ENCODE peak calls at places on chromosomes 2 and 18, in five cellular contexts. One of them, this sample, is unnamed.

GRCh38 chr2:37764739-37765138 is 93.3 kb upstream of the CDC42EP3 start:
- DNase-seq in H9: no peak
- DNase-seq in psoas muscle: no peak
- DNase-seq in brain microvascular endothelial cell: no peak
- DNase-seq in endothelial cell: no peak
- DNase-seq in this sample: no peak

GRCh38 chr18:11909081-11909410 is 929 bp upstream of the MPPE1 start:
- DNase-seq in H9: no peak
- DNase-seq in psoas muscle: no peak
- DNase-seq in endothelial cell: no peak
- DNase-seq in brain microvascular endothelial cell: no peak
- DNase-seq in this sample: no peak

GRCh38 chr2:179917272-179917671 is 55.9 kb upstream of the ZNF385B start:
- DNase-seq in psoas muscle: no peak
- DNase-seq in endothelial cell: no peak
- DNase-seq in H9: no peak
- DNase-seq in brain microvascular endothelial cell: peak; percentile 45
- DNase-seq in this sample: no peak

GRCh38 chr2:11140492-11140891 is 14.8 kb upstream of the SLC66A3 start:
- DNase-seq in brain microvascular endothelial cell: peak; percentile 22
- DNase-seq in H9: no peak
- DNase-seq in endothelial cell: no peak
- DNase-seq in psoas muscle: no peak
- DNase-seq in this sample: no peak

GRCh38 chr2:85605406-85606115 is 3.1 kb upstream of the TMEM150A start:
- DNase-seq in endothelial cell: no peak
- DNase-seq in psoas muscle: no peak
- DNase-seq in brain microvascular endothelial cell: peak; percentile 94
- DNase-seq in H9: no peak
- DNase-seq in this sample: no peak

GRCh38 chr2:18402888-18403287 is 157.6 kb downstream of the RDH14 start:
- DNase-seq in H9: no peak
- DNase-seq in psoas muscle: no peak
- DNase-seq in endothelial cell: no peak
- DNase-seq in brain microvascular endothelial cell: no peak
- DNase-seq in this sample: no peak

GRCh38 chr18:55351220-55351619 is 236.8 kb downstream of the TCF4 start:
- DNase-seq in endothelial cell: no peak
- DNase-seq in brain microvascular endothelial cell: no peak
- DNase-seq in psoas muscle: no peak
- DNase-seq in H9: no peak
- DNase-seq in this sample: no peak

GRCh38 chr2:207766697-207767460 is 2.8 kb downstream of the FZD5 start:
- DNase-seq in endothelial cell: peak; percentile 12
- DNase-seq in H9: peak; percentile 80
- DNase-seq in brain microvascular endothelial cell: no peak
- DNase-seq in psoas muscle: no peak
- DNase-seq in this sample: no peak

GRCh38 chr2:85584857-85585780 is 888 bp downstream of the VAMP5 start:
- DNase-seq in endothelial cell: peak; percentile 62
- DNase-seq in psoas muscle: peak; percentile 61
- DNase-seq in brain microvascular endothelial cell: no peak
- DNase-seq in H9: no peak
- DNase-seq in this sample: no peak

GRCh38 chr18:40313030-40313642 is 1641.9 kb upstream of the PIK3C3 start:
- DNase-seq in endothelial cell: no peak
- DNase-seq in psoas muscle: no peak
- DNase-seq in H9: no peak
- DNase-seq in brain microvascular endothelial cell: no peak
- DNase-seq in this sample: no peak

GRCh38 chr2:26237868-26238267 is 6.6 kb downstream of the HADHA start:
- DNase-seq in psoas muscle: no peak
- DNase-seq in endothelial cell: no peak
- DNase-seq in H9: no peak
- DNase-seq in brain microvascular endothelial cell: no peak
- DNase-seq in this sample: no peak

GRCh38 chr2:15412779-15413178 is 148.4 kb downstream of the NBAS start:
- DNase-seq in endothelial cell: no peak
- DNase-seq in brain microvascular endothelial cell: no peak
- DNase-seq in psoas muscle: no peak
- DNase-seq in H9: no peak
- DNase-seq in this sample: no peak

GRCh38 chr18:60266558-60266957 is 106.0 kb downstream of the MC4R start:
- DNase-seq in endothelial cell: no peak
- DNase-seq in brain microvascular endothelial cell: no peak
- DNase-seq in psoas muscle: no peak
- DNase-seq in H9: no peak
- DNase-seq in this sample: no peak

GRCh38 chr18:32661486-32662299 is 111.1 kb downstream of the KLHL14 start:
- DNase-seq in brain microvascular endothelial cell: peak; percentile 1
- DNase-seq in endothelial cell: no peak
- DNase-seq in psoas muscle: no peak
- DNase-seq in H9: no peak
- DNase-seq in this sample: no peak

GRCh38 chr2:104429978-104430740 is 423.8 kb upstream of the POU3F3 start:
- DNase-seq in brain microvascular endothelial cell: no peak
- DNase-seq in H9: no peak
- DNase-seq in psoas muscle: no peak
- DNase-seq in endothelial cell: no peak
- DNase-seq in this sample: no peak

GRCh38 chr18:49520661-49521145 is 33.7 kb upstream of the C18orf32 start:
- DNase-seq in H9: no peak
- DNase-seq in endothelial cell: no peak
- DNase-seq in psoas muscle: no peak
- DNase-seq in brain microvascular endothelial cell: no peak
- DNase-seq in this sample: no peak

GRCh38 chr2:21067125-21067524 is 23.3 kb upstream of the APOB start:
- DNase-seq in brain microvascular endothelial cell: no peak
- DNase-seq in psoas muscle: no peak
- DNase-seq in H9: no peak
- DNase-seq in endothelial cell: no peak
- DNase-seq in this sample: no peak

GRCh38 chr2:2974982-2975381 is 402.6 kb downstream of the EIPR1 start:
- DNase-seq in brain microvascular endothelial cell: no peak
- DNase-seq in H9: no peak
- DNase-seq in endothelial cell: no peak
- DNase-seq in psoas muscle: no peak
- DNase-seq in this sample: no peak
- TF ChIP-seq CTCF in brain microvascular endothelial cell: no peak
- TF ChIP-seq CTCF in H9: no peak
- TF ChIP-seq CTCF in endothelial cell: no peak
- TF ChIP-seq CTCF in psoas muscle: no peak
- TF ChIP-seq CTCF in this sample: no peak

GRCh38 chr2:8132371-8132831 is 549.5 kb upstream of the ID2 start:
- DNase-seq in H9: no peak
- DNase-seq in endothelial cell: no peak
- DNase-seq in brain microvascular endothelial cell: no peak
- DNase-seq in psoas muscle: peak; percentile 70
- DNase-seq in this sample: no peak

GRCh38 chr2:8134105-8134903 is 547.6 kb upstream of the ID2 start:
- DNase-seq in psoas muscle: no peak
- DNase-seq in endothelial cell: no peak
- DNase-seq in brain microvascular endothelial cell: no peak
- DNase-seq in H9: no peak
- DNase-seq in this sample: no peak

GRCh38 chr2:8132889-8133288 is 549.0 kb upstream of the ID2 start:
- DNase-seq in endothelial cell: no peak
- DNase-seq in brain microvascular endothelial cell: no peak
- DNase-seq in H9: no peak
- DNase-seq in psoas muscle: no peak
- DNase-seq in this sample: no peak

GRCh38 chr2:8135051-8135675 is 546.7 kb upstream of the ID2 start:
- DNase-seq in H9: no peak
- DNase-seq in psoas muscle: no peak
- DNase-seq in endothelial cell: no peak
- DNase-seq in brain microvascular endothelial cell: no peak
- DNase-seq in this sample: no peak

DNA sequence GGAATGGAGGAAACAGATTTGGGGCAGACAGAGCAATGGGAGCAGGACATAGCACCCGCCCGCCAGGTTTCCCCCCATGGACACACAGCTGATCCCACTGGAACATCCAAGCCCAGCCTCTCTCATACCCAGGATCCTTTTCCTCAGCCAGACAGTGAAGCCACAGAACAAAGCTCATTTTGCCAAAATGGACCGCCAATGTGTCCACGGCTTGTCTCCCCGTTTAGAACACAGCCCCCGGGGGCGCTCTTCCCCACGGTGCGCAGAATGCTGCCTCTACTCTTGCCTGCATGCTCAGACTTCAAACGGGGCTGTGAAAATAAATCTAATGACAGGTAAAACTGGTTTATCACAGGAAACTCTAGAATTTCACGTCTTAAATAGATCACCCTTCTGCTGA is 548.5 kb upstream of the ID2 start:
- DNase-seq in H9: peak; percentile 41
- DNase-seq in endothelial cell: no peak
- DNase-seq in psoas muscle: no peak
- DNase-seq in brain microvascular endothelial cell: no peak
- DNase-seq in this sample: no peak
- TF ChIP-seq CTCF in H9: peak; percentile 50
- TF ChIP-seq CTCF in endothelial cell: no peak
- TF ChIP-seq CTCF in psoas muscle: no peak
- TF ChIP-seq CTCF in brain microvascular endothelial cell: no peak
- TF ChIP-seq CTCF in this sample: no peak

GRCh38 chr2:231673348-231673770 is 35.0 kb upstream of the PTMA start:
- DNase-seq in H9: peak; percentile 98
- DNase-seq in psoas muscle: peak; percentile 78
- DNase-seq in brain microvascular endothelial cell: no peak
- DNase-seq in endothelial cell: peak; percentile 76
- DNase-seq in this sample: peak; percentile 75

GRCh38 chr2:231672617-231673347 is 35.5 kb upstream of the PTMA start:
- DNase-seq in psoas muscle: no peak
- DNase-seq in endothelial cell: peak; percentile 73
- DNase-seq in H9: peak; percentile 94
- DNase-seq in brain microvascular endothelial cell: peak; percentile 45
- DNase-seq in this sample: peak; percentile 77

GRCh38 chr2:231671617-231672350 is 36.5 kb upstream of the PTMA start:
- DNase-seq in H9: no peak
- DNase-seq in endothelial cell: no peak
- DNase-seq in psoas muscle: no peak
- DNase-seq in brain microvascular endothelial cell: no peak
- DNase-seq in this sample: peak; percentile 84

GRCh38 chr2:231668981-231669380 is 39.3 kb upstream of the PTMA start:
- DNase-seq in psoas muscle: no peak
- DNase-seq in endothelial cell: no peak
- DNase-seq in H9: no peak
- DNase-seq in brain microvascular endothelial cell: no peak
- DNase-seq in this sample: no peak

DNA sequence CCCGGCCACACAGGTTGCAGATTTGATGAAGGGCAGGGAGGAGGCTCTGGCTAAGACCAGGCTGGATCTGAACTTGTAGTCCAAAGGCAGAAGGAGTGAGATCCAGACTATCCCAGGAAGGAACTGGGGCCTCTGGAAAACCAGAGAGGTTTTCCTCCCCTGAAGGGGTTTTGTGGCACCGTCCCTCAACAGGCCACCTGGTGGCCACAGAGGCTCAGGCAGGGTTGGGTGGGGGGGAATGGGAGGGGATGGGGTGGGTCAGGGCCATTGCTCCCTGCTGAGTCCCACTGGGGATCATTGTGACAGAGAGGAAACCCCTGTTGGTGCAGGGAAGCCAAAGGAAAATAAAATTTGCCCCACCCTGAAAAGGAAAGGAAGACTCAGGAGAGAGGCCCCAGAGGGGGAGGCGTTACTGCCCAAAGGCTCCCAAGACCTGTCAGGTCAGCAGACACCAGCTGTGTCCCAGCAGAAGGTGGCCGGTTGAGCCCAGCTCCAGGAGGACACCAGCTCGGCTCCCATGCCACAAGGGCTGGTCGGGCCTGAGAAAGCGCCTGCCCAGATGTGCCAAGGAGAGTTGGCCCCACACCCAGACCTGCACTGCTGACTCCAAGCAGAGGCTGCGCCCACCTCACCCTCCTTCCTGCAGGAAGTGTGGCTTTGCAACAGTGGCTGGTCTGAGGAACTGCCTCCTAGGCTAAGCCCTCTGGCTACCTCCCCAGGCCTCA is 37.3 kb upstream of the PTMA start:
- DNase-seq in endothelial cell: no peak
- DNase-seq in brain microvascular endothelial cell: no peak
- DNase-seq in H9: peak; percentile 66
- DNase-seq in psoas muscle: no peak
- DNase-seq in this sample: no peak
- TF ChIP-seq CTCF in endothelial cell: peak; percentile 32
- TF ChIP-seq CTCF in brain microvascular endothelial cell: peak; percentile 46
- TF ChIP-seq CTCF in H9: peak; percentile 67
- TF ChIP-seq CTCF in psoas muscle: peak; percentile 33
- TF ChIP-seq CTCF in this sample: peak; percentile 52

GRCh38 chr2:122183890-122184289 is 428.4 kb downstream of the TSN start:
- DNase-seq in endothelial cell: no peak
- DNase-seq in H9: no peak
- DNase-seq in psoas muscle: no peak
- DNase-seq in brain microvascular endothelial cell: no peak
- DNase-seq in this sample: no peak

GRCh38 chr2:122186761-122187222 is 431.3 kb downstream of the TSN start:
- DNase-seq in psoas muscle: no peak
- DNase-seq in brain microvascular endothelial cell: no peak
- DNase-seq in endothelial cell: no peak
- DNase-seq in H9: no peak
- DNase-seq in this sample: no peak

GRCh38 chr2:122180972-122181371 is 425.5 kb downstream of the TSN start:
- DNase-seq in H9: no peak
- DNase-seq in brain microvascular endothelial cell: no peak
- DNase-seq in endothelial cell: no peak
- DNase-seq in psoas muscle: no peak
- DNase-seq in this sample: no peak

GRCh38 chr2:122179492-122180070 is 424.1 kb downstream of the TSN start:
- DNase-seq in brain microvascular endothelial cell: no peak
- DNase-seq in psoas muscle: no peak
- DNase-seq in endothelial cell: no peak
- DNase-seq in H9: no peak
- DNase-seq in this sample: no peak

GRCh38 chr2:122182631-122183030 is 427.2 kb downstream of the TSN start:
- DNase-seq in endothelial cell: no peak
- DNase-seq in H9: no peak
- DNase-seq in brain microvascular endothelial cell: no peak
- DNase-seq in psoas muscle: no peak
- DNase-seq in this sample: no peak
- TF ChIP-seq CTCF in endothelial cell: no peak
- TF ChIP-seq CTCF in H9: no peak
- TF ChIP-seq CTCF in brain microvascular endothelial cell: no peak
- TF ChIP-seq CTCF in psoas muscle: no peak
- TF ChIP-seq CTCF in this sample: no peak

DNA sequence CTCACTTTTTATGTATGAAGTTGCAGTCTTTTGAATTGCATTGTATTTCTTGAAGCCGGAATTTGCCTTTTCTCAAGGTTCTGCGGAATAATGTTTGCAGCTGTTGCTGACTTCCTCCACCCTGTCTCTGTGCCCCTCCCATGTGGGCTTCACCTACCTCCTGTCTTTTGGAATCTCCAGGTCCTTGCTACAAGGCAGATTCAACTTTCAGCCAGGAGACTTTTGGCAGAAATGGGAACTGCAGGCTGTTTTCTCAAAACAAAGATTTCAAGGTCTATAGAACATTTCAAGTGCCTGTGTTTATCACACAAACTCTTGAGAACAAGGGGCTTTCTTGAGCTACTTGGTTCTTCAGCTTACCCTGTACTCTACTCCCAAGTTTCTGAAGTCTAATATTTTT is 25.6 kb downstream of the ZNF236 start:
- DNase-seq in endothelial cell: peak; percentile 30
- DNase-seq in H9: peak; percentile 61
- DNase-seq in psoas muscle: no peak
- DNase-seq in brain microvascular endothelial cell: no peak
- DNase-seq in this sample: no peak
- TF ChIP-seq CTCF in endothelial cell: peak; percentile 45
- TF ChIP-seq CTCF in H9: peak; percentile 52
- TF ChIP-seq CTCF in psoas muscle: no peak
- TF ChIP-seq CTCF in brain microvascular endothelial cell: peak; percentile 47
- TF ChIP-seq CTCF in this sample: peak; percentile 10

GRCh38 chr2:197359859-197360258 is 49.3 kb upstream of the ANKRD44 start:
- DNase-seq in brain microvascular endothelial cell: no peak
- DNase-seq in H9: peak; percentile 38
- DNase-seq in endothelial cell: no peak
- DNase-seq in psoas muscle: no peak
- DNase-seq in this sample: no peak
- TF ChIP-seq CTCF in brain microvascular endothelial cell: peak; percentile 36
- TF ChIP-seq CTCF in H9: peak; percentile 63
- TF ChIP-seq CTCF in endothelial cell: no peak
- TF ChIP-seq CTCF in psoas muscle: no peak
- TF ChIP-seq CTCF in this sample: no peak